ENCODE peak calls at places on chromosomes 6 and 20, in ten cellular contexts. One of them, this sample, is unnamed.

GRCh38 chr6:28981833-28982475 is 23.2 kb downstream of the ZNF311 start:
- DNase-seq in progenitor cell of endocrine pancreas: peak
- DNase-seq in fibroblast of lung: peak
- DNase-seq in endothelial cell: peak
- DNase-seq in pancreas: peak
- DNase-seq in esophagus squamous epithelium: no peak
- DNase-seq in HFFc6: peak
- DNase-seq in neural crest cell: peak
- DNase-seq in heart left ventricle: peak
- DNase-seq in B cell: peak
- DNase-seq in this sample: peak

GRCh38 chr6:97176468-97176867 is 106.5 kb downstream of the MMS22L start:
- DNase-seq in esophagus squamous epithelium: no peak
- DNase-seq in pancreas: no peak
- DNase-seq in fibroblast of lung: no peak
- DNase-seq in endothelial cell: no peak
- DNase-seq in neural crest cell: no peak
- DNase-seq in progenitor cell of endocrine pancreas: no peak
- DNase-seq in heart left ventricle: no peak
- DNase-seq in HFFc6: no peak
- DNase-seq in B cell: no peak
- DNase-seq in this sample: no peak

GRCh38 chr20:3161316-3162079 is 1.8 kb upstream of the FASTKD5 start:
- DNase-seq in neural crest cell: no peak
- DNase-seq in fibroblast of lung: no peak
- DNase-seq in B cell: no peak
- DNase-seq in pancreas: no peak
- DNase-seq in progenitor cell of endocrine pancreas: no peak
- DNase-seq in endothelial cell: no peak
- DNase-seq in esophagus squamous epithelium: no peak
- DNase-seq in heart left ventricle: no peak
- DNase-seq in HFFc6: no peak
- DNase-seq in this sample: no peak

GRCh38 chr6:51494342-51494741 is 593.1 kb downstream of the PKHD1 start:
- DNase-seq in HFFc6: no peak
- DNase-seq in pancreas: no peak
- DNase-seq in endothelial cell: no peak
- DNase-seq in heart left ventricle: no peak
- DNase-seq in esophagus squamous epithelium: no peak
- DNase-seq in progenitor cell of endocrine pancreas: no peak
- DNase-seq in fibroblast of lung: no peak
- DNase-seq in B cell: no peak
- DNase-seq in neural crest cell: no peak
- DNase-seq in this sample: no peak

GRCh38 chr6:92361990-92362770 is 1057.2 kb downstream of the EPHA7 start:
- DNase-seq in HFFc6: no peak
- DNase-seq in fibroblast of lung: peak
- DNase-seq in endothelial cell: no peak
- DNase-seq in B cell: no peak
- DNase-seq in heart left ventricle: no peak
- DNase-seq in esophagus squamous epithelium: no peak
- DNase-seq in pancreas: no peak
- DNase-seq in progenitor cell of endocrine pancreas: no peak
- DNase-seq in neural crest cell: no peak
- DNase-seq in this sample: no peak

GRCh38 chr20:52941803-52942202 is 30.4 kb upstream of the TSHZ2 start:
- DNase-seq in neural crest cell: no peak
- DNase-seq in B cell: no peak
- DNase-seq in pancreas: no peak
- DNase-seq in progenitor cell of endocrine pancreas: no peak
- DNase-seq in endothelial cell: no peak
- DNase-seq in fibroblast of lung: peak
- DNase-seq in heart left ventricle: no peak
- DNase-seq in esophagus squamous epithelium: no peak
- DNase-seq in HFFc6: no peak
- DNase-seq in this sample: no peak

GRCh38 chr20:57651977-57652864 is 32.0 kb upstream of the ZBP1 start:
- DNase-seq in progenitor cell of endocrine pancreas: no peak
- DNase-seq in endothelial cell: peak
- DNase-seq in pancreas: peak
- DNase-seq in HFFc6: no peak
- DNase-seq in heart left ventricle: peak
- DNase-seq in esophagus squamous epithelium: no peak
- DNase-seq in fibroblast of lung: no peak
- DNase-seq in B cell: peak
- DNase-seq in neural crest cell: no peak
- DNase-seq in this sample: peak

GRCh38 chr6:170206317-170206621 is 84.6 kb downstream of the DLL1 start:
- DNase-seq in fibroblast of lung: no peak
- DNase-seq in B cell: no peak
- DNase-seq in pancreas: no peak
- DNase-seq in progenitor cell of endocrine pancreas: no peak
- DNase-seq in heart left ventricle: no peak
- DNase-seq in endothelial cell: no peak
- DNase-seq in neural crest cell: no peak
- DNase-seq in esophagus squamous epithelium: no peak
- DNase-seq in HFFc6: no peak
- DNase-seq in this sample: peak

GRCh38 chr20:9999660-10000059 is 35.1 kb upstream of the ANKEF1 start:
- DNase-seq in heart left ventricle: no peak
- DNase-seq in fibroblast of lung: no peak
- DNase-seq in progenitor cell of endocrine pancreas: no peak
- DNase-seq in endothelial cell: no peak
- DNase-seq in neural crest cell: no peak
- DNase-seq in pancreas: no peak
- DNase-seq in esophagus squamous epithelium: no peak
- DNase-seq in B cell: no peak
- DNase-seq in HFFc6: no peak
- DNase-seq in this sample: no peak

GRCh38 chr20:59123011-59123676 is 40.5 kb upstream of the ZNF831 start:
- DNase-seq in neural crest cell: no peak
- DNase-seq in esophagus squamous epithelium: no peak
- DNase-seq in pancreas: no peak
- DNase-seq in heart left ventricle: no peak
- DNase-seq in B cell: peak
- DNase-seq in endothelial cell: no peak
- DNase-seq in progenitor cell of endocrine pancreas: no peak
- DNase-seq in fibroblast of lung: no peak
- DNase-seq in HFFc6: no peak
- DNase-seq in this sample: no peak

GRCh38 chr6:10416516-10416862 is 1.6 kb upstream of the TFAP2A start:
- DNase-seq in HFFc6: no peak
- DNase-seq in fibroblast of lung: no peak
- DNase-seq in B cell: no peak
- DNase-seq in neural crest cell: no peak
- DNase-seq in pancreas: no peak
- DNase-seq in heart left ventricle: no peak
- DNase-seq in esophagus squamous epithelium: no peak
- DNase-seq in endothelial cell: no peak
- DNase-seq in progenitor cell of endocrine pancreas: no peak
- DNase-seq in this sample: no peak

GRCh38 chr6:52697903-52698302 is 27.0 kb downstream of the TMEM14A start:
- DNase-seq in B cell: no peak
- DNase-seq in endothelial cell: no peak
- DNase-seq in esophagus squamous epithelium: no peak
- DNase-seq in pancreas: no peak
- DNase-seq in HFFc6: no peak
- DNase-seq in neural crest cell: no peak
- DNase-seq in progenitor cell of endocrine pancreas: no peak
- DNase-seq in fibroblast of lung: peak
- DNase-seq in heart left ventricle: no peak
- DNase-seq in this sample: no peak

GRCh38 chr6:52691718-52692117 is 20.8 kb downstream of the TMEM14A start:
- DNase-seq in neural crest cell: no peak
- DNase-seq in fibroblast of lung: peak
- DNase-seq in pancreas: no peak
- DNase-seq in esophagus squamous epithelium: no peak
- DNase-seq in progenitor cell of endocrine pancreas: no peak
- DNase-seq in HFFc6: peak
- DNase-seq in B cell: no peak
- DNase-seq in endothelial cell: no peak
- DNase-seq in heart left ventricle: no peak
- DNase-seq in this sample: no peak

GRCh38 chr6:52693777-52694176 is 22.9 kb downstream of the TMEM14A start:
- DNase-seq in heart left ventricle: no peak
- DNase-seq in esophagus squamous epithelium: no peak
- DNase-seq in pancreas: no peak
- DNase-seq in fibroblast of lung: no peak
- DNase-seq in B cell: no peak
- DNase-seq in progenitor cell of endocrine pancreas: no peak
- DNase-seq in endothelial cell: no peak
- DNase-seq in HFFc6: no peak
- DNase-seq in neural crest cell: no peak
- DNase-seq in this sample: no peak

GRCh38 chr6:52694404-52694803 is 23.5 kb downstream of the TMEM14A start:
- DNase-seq in heart left ventricle: no peak
- DNase-seq in esophagus squamous epithelium: no peak
- DNase-seq in HFFc6: no peak
- DNase-seq in endothelial cell: no peak
- DNase-seq in fibroblast of lung: no peak
- DNase-seq in pancreas: no peak
- DNase-seq in progenitor cell of endocrine pancreas: no peak
- DNase-seq in neural crest cell: no peak
- DNase-seq in B cell: no peak
- DNase-seq in this sample: no peak

GRCh38 chr6:52696418-52696817 is 25.5 kb downstream of the TMEM14A start:
- DNase-seq in neural crest cell: no peak
- DNase-seq in fibroblast of lung: no peak
- DNase-seq in endothelial cell: no peak
- DNase-seq in heart left ventricle: no peak
- DNase-seq in B cell: no peak
- DNase-seq in HFFc6: no peak
- DNase-seq in esophagus squamous epithelium: no peak
- DNase-seq in pancreas: no peak
- DNase-seq in progenitor cell of endocrine pancreas: no peak
- DNase-seq in this sample: no peak
- TF ChIP-seq CTCF in neural crest cell: no peak
- TF ChIP-seq CTCF in fibroblast of lung: no peak
- TF ChIP-seq CTCF in endothelial cell: no peak
- TF ChIP-seq CTCF in heart left ventricle: no peak
- TF ChIP-seq CTCF in B cell: no peak
- TF ChIP-seq CTCF in HFFc6: no peak
- TF ChIP-seq CTCF in esophagus squamous epithelium: no peak
- TF ChIP-seq CTCF in pancreas: no peak
- TF ChIP-seq CTCF in progenitor cell of endocrine pancreas: no peak
- TF ChIP-seq CTCF in this sample: no peak

GRCh38 chr6:17469006-17469972 is 75.9 kb downstream of the CAP2 start:
- DNase-seq in B cell: no peak
- DNase-seq in HFFc6: no peak
- DNase-seq in neural crest cell: no peak
- DNase-seq in endothelial cell: no peak
- DNase-seq in heart left ventricle: no peak
- DNase-seq in esophagus squamous epithelium: no peak
- DNase-seq in fibroblast of lung: peak
- DNase-seq in pancreas: no peak
- DNase-seq in progenitor cell of endocrine pancreas: no peak
- DNase-seq in this sample: no peak
- TF ChIP-seq CTCF in B cell: no peak
- TF ChIP-seq CTCF in HFFc6: no peak
- TF ChIP-seq CTCF in neural crest cell: peak
- TF ChIP-seq CTCF in endothelial cell: peak
- TF ChIP-seq CTCF in heart left ventricle: peak
- TF ChIP-seq CTCF in esophagus squamous epithelium: no peak
- TF ChIP-seq CTCF in fibroblast of lung: peak
- TF ChIP-seq CTCF in pancreas: no peak
- TF ChIP-seq CTCF in progenitor cell of endocrine pancreas: peak
- TF ChIP-seq CTCF in this sample: peak

DNA sequence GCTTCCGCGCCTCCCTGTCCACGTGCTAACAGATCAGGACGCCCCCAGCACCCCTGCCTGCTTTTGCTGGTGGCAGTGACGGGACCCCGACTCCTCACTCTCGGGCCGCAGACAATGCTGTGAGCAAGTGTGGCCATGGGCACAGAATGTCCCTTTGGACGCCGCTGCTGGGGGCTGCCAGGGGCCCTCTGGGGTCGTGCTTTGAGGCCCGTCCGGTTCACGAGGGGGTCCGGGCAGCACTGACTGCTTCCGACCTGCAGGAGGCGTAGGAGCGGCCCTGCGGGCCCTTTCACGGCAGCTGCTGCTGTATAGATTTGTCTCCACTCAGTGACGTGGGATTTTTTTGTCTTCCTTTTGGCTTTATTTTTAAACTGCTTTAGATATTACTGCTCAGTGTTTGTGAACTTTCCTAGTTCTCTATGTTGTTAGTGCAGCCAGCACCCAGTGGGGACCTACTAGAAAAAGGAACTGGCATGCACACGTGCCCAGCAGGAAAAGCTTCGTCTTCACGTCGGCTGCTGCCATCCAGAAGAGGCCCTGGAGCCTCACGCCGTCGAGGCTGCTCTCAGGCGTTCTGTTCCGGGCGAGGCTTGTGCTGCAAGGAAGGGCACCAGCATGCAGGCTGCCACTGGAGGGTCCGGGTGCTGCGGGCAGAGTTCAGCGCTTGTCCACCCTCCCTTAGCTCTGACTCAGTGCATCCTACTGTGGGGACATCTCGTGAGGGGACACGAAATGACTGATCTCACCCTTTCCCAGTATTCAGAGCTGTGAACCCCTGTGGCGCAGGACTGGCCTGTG is 21.7 kb downstream of the UCKL1 start:
- DNase-seq in progenitor cell of endocrine pancreas: no peak
- DNase-seq in B cell: no peak
- DNase-seq in fibroblast of lung: no peak
- DNase-seq in pancreas: no peak
- DNase-seq in HFFc6: no peak
- DNase-seq in esophagus squamous epithelium: no peak
- DNase-seq in heart left ventricle: no peak
- DNase-seq in endothelial cell: peak
- DNase-seq in neural crest cell: peak
- DNase-seq in this sample: no peak
- TF ChIP-seq CTCF in progenitor cell of endocrine pancreas: peak
- TF ChIP-seq CTCF in B cell: peak
- TF ChIP-seq CTCF in fibroblast of lung: peak
- TF ChIP-seq CTCF in pancreas: no peak
- TF ChIP-seq CTCF in HFFc6: peak
- TF ChIP-seq CTCF in esophagus squamous epithelium: no peak
- TF ChIP-seq CTCF in heart left ventricle: peak
- TF ChIP-seq CTCF in endothelial cell: peak
- TF ChIP-seq CTCF in neural crest cell: peak
- TF ChIP-seq CTCF in this sample: peak

DNA sequence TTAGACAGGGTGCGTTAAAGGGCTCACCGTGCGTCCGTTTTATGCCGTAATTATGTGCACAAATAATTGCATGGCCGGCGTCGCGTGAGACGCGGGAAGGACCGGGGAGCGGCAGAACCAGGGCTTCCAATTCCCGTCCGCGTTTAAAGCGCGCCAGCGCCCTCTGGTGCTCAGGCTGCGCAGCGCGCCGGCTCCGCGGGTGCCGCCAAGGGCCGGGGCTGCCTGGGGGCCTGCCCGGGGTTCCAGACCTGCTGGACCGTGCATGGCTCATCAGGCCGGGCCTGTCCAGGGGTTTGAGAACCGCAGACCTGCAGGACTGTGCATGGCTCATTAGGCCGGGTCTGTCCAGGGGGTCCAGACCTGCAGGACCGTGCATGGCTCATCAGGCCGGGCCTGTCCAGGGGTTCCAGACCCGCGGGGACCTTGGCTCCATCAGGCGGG is 369.0 kb downstream of the THBS2 start:
- DNase-seq in neural crest cell: peak
- DNase-seq in endothelial cell: peak
- DNase-seq in HFFc6: no peak
- DNase-seq in B cell: peak
- DNase-seq in heart left ventricle: peak
- DNase-seq in fibroblast of lung: peak
- DNase-seq in pancreas: peak
- DNase-seq in esophagus squamous epithelium: no peak
- DNase-seq in progenitor cell of endocrine pancreas: peak
- DNase-seq in this sample: peak
- TF ChIP-seq CTCF in neural crest cell: peak
- TF ChIP-seq CTCF in endothelial cell: peak
- TF ChIP-seq CTCF in HFFc6: peak
- TF ChIP-seq CTCF in B cell: peak
- TF ChIP-seq CTCF in heart left ventricle: peak
- TF ChIP-seq CTCF in fibroblast of lung: peak
- TF ChIP-seq CTCF in pancreas: peak
- TF ChIP-seq CTCF in esophagus squamous epithelium: peak
- TF ChIP-seq CTCF in progenitor cell of endocrine pancreas: peak
- TF ChIP-seq CTCF in this sample: peak